ENCODE peak calls at places on chromosomes 7 and 10, in four cellular contexts. V is CD4-positive, alpha-beta T cell; H is WTC11; U is retinal pigment epithelial cell. I is an unnamed sample.

GRCh38 chr7:48171190-48171589 is at the start of gene ABCA13:
- DNase-seq in V (no peak), H (no peak), U (no peak), I (no peak)

GRCh38 chr7:18916826-18917225 is 200.6 kb downstream of the TWIST1 start:
- DNase-seq in V (no peak), H (no peak), U (no peak), I (peak; percentile 59)

GRCh38 chr10:7264313-7264741 is 146.5 kb downstream of the SFMBT2 start:
- DNase-seq in V (no peak), H (no peak), U (no peak), I (no peak)

GRCh38 chr7:117780832-117781231 is 92.4 kb downstream of the CTTNBP2 start:
- DNase-seq in V (no peak), H (no peak), U (peak; percentile 10), I (no peak)

GRCh38 chr10:125362966-125363365 is 202.6 kb upstream of the CTBP2 start:
- DNase-seq in V (no peak), H (no peak), U (no peak), I (no peak)

GRCh38 chr10:124145109-124145860 is 51.9 kb upstream of the CHST15 start:
- DNase-seq in V (no peak), H (no peak), U (no peak), I (no peak)

GRCh38 chr7:80275192-80275605 is 140.6 kb downstream of the GNAI1 start:
- DNase-seq in V (no peak), H (no peak), U (no peak), I (no peak)

GRCh38 chr10:127977368-127978009 is 70.6 kb downstream of the PTPRE start:
- DNase-seq in V (no peak), H (no peak), U (no peak), I (no peak)

GRCh38 chr7:137390076-137390475 is 46.5 kb upstream of the PTN start:
- DNase-seq in V (no peak), H (no peak), U (no peak), I (no peak)

GRCh38 chr10:1183033-1183396 is 126.8 kb downstream of the WDR37 start:
- DNase-seq in V (no peak), H (no peak), U (no peak), I (no peak)

GRCh38 chr10:99339563-99340047 is 10.4 kb downstream of the CNNM1 start:
- DNase-seq in V (no peak), H (no peak), U (no peak), I (no peak)

GRCh38 chr10:114367041-114367675 is 37.1 kb downstream of the AFAP1L2 start:
- DNase-seq in V (no peak), H (no peak), U (no peak), I (no peak)

GRCh38 chr7:17275749-17276671 is 22.4 kb upstream of the AHR start:
- DNase-seq in V (no peak), H (no peak), U (peak; percentile 89), I (peak; percentile 93)

GRCh38 chr7:48038815-48039496 is 3.6 kb downstream of the C7orf57 start:
- DNase-seq in V (no peak), H (no peak), U (no peak), I (no peak)

GRCh38 chr10:116043304-116043703 is 229.7 kb downstream of the GFRA1 start:
- DNase-seq in V (no peak), H (no peak), U (no peak), I (no peak)

GRCh38 chr7:3393862-3394261 is 92.8 kb downstream of the SDK1 start:
- DNase-seq in V (no peak), H (no peak), U (no peak), I (no peak)

GRCh38 chr7:3399858-3400257 is 98.8 kb downstream of the SDK1 start:
- DNase-seq in V (no peak), H (peak; percentile 78), U (no peak), I (no peak)

GRCh38 chr7:3397324-3397723 is 96.3 kb downstream of the SDK1 start:
- DNase-seq in V (no peak), H (no peak), U (no peak), I (no peak)
- TF ChIP-seq CTCF in V (no peak), H (no peak), U (no peak), I (no peak)

GRCh38 chr7:139133335-139134139 is 24.0 kb upstream of the ZC3HAV1 start:
- DNase-seq in V (peak; percentile 85), H (peak; percentile 85), U (peak; percentile 38), I (peak; percentile 48)

GRCh38 chr7:139124084-139124914 is 14.8 kb upstream of the ZC3HAV1 start:
- DNase-seq in V (no peak), H (no peak), U (no peak), I (no peak)

GRCh38 chr7:139131622-139132021 is 22.1 kb upstream of the ZC3HAV1 start:
- DNase-seq in V (no peak), H (no peak), U (no peak), I (no peak)

GRCh38 chr7:139125637-139126036 is 16.1 kb upstream of the ZC3HAV1 start:
- DNase-seq in V (no peak), H (no peak), U (no peak), I (no peak)

GRCh38 chr7:139127648-139128047 is 18.1 kb upstream of the ZC3HAV1 start:
- DNase-seq in V (no peak), H (no peak), U (no peak), I (no peak)
- TF ChIP-seq CTCF in V (peak; percentile 68), H (no peak), U (no peak), I (no peak)

GRCh38 chr7:76316984-76317781 is 14.7 kb downstream of the HSPB1 start:
- DNase-seq in V (no peak), H (no peak), U (no peak), I (no peak)

GRCh38 chr7:76314042-76314721 is 11.7 kb downstream of the HSPB1 start:
- DNase-seq in V (peak; percentile 96), H (peak; percentile 99), U (no peak), I (no peak)

GRCh38 chr7:76317782-76318487 is 15.5 kb downstream of the HSPB1 start:
- DNase-seq in V (peak; percentile 95), H (peak; percentile 99), U (peak; percentile 83), I (peak; percentile 75)

GRCh38 chr7:76318488-76319353 is 16.2 kb downstream of the HSPB1 start:
- DNase-seq in V (peak; percentile 57), H (peak; percentile 62), U (no peak), I (peak; percentile 62)

DNA sequence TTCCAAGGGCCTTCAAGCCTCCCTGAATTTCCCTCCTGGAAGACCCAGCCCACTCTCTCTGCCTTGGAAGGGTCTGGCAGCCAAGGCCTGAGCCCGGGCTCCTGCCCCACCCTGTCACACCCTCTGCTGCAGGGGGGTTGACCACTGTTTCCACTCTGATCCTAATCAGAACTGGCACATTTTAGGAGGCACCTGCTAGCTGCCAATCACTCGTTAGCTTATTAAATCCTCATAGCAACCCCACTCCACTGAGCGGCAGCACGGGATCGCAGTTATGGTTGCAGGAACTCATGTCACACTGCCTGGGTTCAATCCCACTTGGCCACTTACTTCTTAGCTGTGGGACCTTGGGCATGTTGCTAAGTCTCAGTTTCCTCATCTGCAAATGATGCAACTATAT is 12.9 kb downstream of the HSPB1 start:
- DNase-seq in V (no peak), H (no peak), U (no peak), I (no peak)
- TF ChIP-seq CTCF in V (no peak), H (no peak), U (no peak), I (no peak)

GRCh38 chr7:142496545-142496991 is 238.7 kb upstream of the PRSS58 start:
- DNase-seq in V (no peak), H (no peak), U (no peak), I (no peak)
- TF ChIP-seq CTCF in V (peak; percentile 72), H (peak; percentile 74), U (peak; percentile 75), I (peak; percentile 77)

GRCh38 chr10:56831681-56832080 is 470.6 kb upstream of the ZWINT start:
- DNase-seq in V (no peak), H (no peak), U (no peak), I (no peak)
- TF ChIP-seq CTCF in V (no peak), H (no peak), U (no peak), I (no peak)

GRCh38 chr7:90648834-90649233 is 52.7 kb downstream of the CDK14 start:
- DNase-seq in V (no peak), H (no peak), U (no peak), I (no peak)
- TF ChIP-seq CTCF in V (no peak), H (no peak), U (no peak), I (no peak)

GRCh38 chr10:29063806-29064644 is 224.8 kb upstream of the LYZL1 start:
- DNase-seq in V (no peak), H (no peak), U (no peak), I (no peak)
- TF ChIP-seq CTCF in V (no peak), H (no peak), U (no peak), I (peak; percentile 34)